ENCODE peak calls at places on chromosomes 16 and 17, in five cellular contexts. U is mucosa of descending colon, M is uterus, P is adipocyte, V is pancreas. X is an unnamed sample.

GRCh38 chr16:48383877-48384304 is 1.3 kb downstream of the SIAH1 start:
- DNase-seq in P (no peak), V (no peak), M (no peak), U (no peak), X (no peak)

GRCh38 chr17:31687505-31688126 is 171.4 kb downstream of the COPRS start:
- DNase-seq in M (no peak), U (no peak), P (no peak), V (no peak), X (no peak)

GRCh38 chr16:73713817-73714495 is 582.7 kb upstream of the PSMD7 start:
- DNase-seq in V (no peak), U (peak; percentile 45), P (peak; percentile 26), M (no peak), X (no peak)

GRCh38 chr16:27239906-27240655 is 28.5 kb downstream of the NSMCE1 start:
- DNase-seq in P (no peak), U (no peak), M (peak; percentile 12), V (no peak), X (no peak)

GRCh38 chr16:12511308-12511707 is 292.4 kb downstream of the CPPED1 start:
- DNase-seq in V (no peak), M (no peak), P (no peak), U (no peak), X (no peak)

GRCh38 chr17:30869005-30869404 is 37.0 kb downstream of the TEFM start:
- DNase-seq in V (no peak), U (no peak), M (no peak), P (no peak), X (no peak)

GRCh38 chr17:66724581-66725341 is 110.2 kb upstream of the CACNG5 start:
- DNase-seq in U (peak; percentile 29), M (no peak), P (peak; percentile 76), V (no peak), X (no peak)

GRCh38 chr17:27845264-27846041 is 45.1 kb upstream of the NOS2 start:
- DNase-seq in V (no peak), U (no peak), P (no peak), M (no peak), X (no peak)

GRCh38 chr17:28760987-28761562 is 17.3 kb downstream of the TRAF4 start:
- DNase-seq in M (peak; percentile 36), P (peak; percentile 46), V (peak; percentile 73), U (peak; percentile 69), X (no peak)

GRCh38 chr16:68444058-68444657 is 4.2 kb downstream of the SMPD3 start:
- DNase-seq in V (peak; percentile 73), P (peak; percentile 54), U (peak; percentile 69), M (no peak), X (peak; percentile 22)

GRCh38 chr16:89506791-89507191 is 1.4 kb upstream of the SPG7 start:
- DNase-seq in M (no peak), P (no peak), U (peak; percentile 44), V (no peak), X (no peak)

GRCh38 chr17:77869041-77869595 is 89.4 kb upstream of the TNRC6C start:
- DNase-seq in U (no peak), M (no peak), V (peak; percentile 20), P (no peak), X (no peak)

GRCh38 chr16:14377326-14377725 is 252.7 kb downstream of the PARN start:
- DNase-seq in U (no peak), M (no peak), P (peak; percentile 50), V (no peak), X (no peak)

GRCh38 chr17:80951121-80952090 is 40.2 kb upstream of the CHMP6 start:
- DNase-seq in M (no peak), U (no peak), V (no peak), P (no peak), X (no peak)

GRCh38 chr16:89547291-89547690 is 13.2 kb upstream of the RPL13 start:
- DNase-seq in V (no peak), U (no peak), P (no peak), M (no peak), X (no peak)

GRCh38 chr17:35170968-35171771 is 23.0 kb downstream of the SLC35G3 start:
- DNase-seq in V (no peak), M (no peak), P (peak; percentile 79), U (no peak), X (no peak)

GRCh38 chr16:7227193-7227825 is 105.3 kb upstream of the RBFOX1 start:
- DNase-seq in P (no peak), U (no peak), V (no peak), M (no peak), X (no peak)

GRCh38 chr17:52209507-52209906 is 51.0 kb upstream of the CA10 start:
- DNase-seq in P (no peak), U (no peak), M (no peak), V (no peak), X (no peak)

DNA sequence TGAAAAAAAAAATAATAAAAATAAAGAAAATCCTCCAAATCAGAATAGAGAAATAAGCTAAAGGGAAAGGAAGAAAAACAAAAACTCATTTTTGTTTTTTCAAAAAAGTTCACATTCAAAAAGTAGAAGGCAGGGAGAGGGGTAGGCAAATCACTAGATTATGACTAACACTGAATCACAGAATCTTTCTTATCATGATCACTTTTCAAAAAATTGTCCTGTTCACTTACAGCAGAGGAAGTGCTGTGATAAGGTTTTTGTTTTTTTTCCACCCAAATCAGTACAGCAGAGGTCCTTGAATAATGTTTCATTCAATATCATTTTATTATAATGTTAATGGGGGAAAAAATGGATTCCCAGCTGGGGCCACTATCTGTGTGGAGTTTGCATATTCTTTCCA is 106.4 kb downstream of the CA4 start:
- DNase-seq in U (no peak), P (no peak), M (no peak), V (no peak), X (no peak)
- H3K36me3 ChIP-seq in U (no peaks in the 10 kb centered on the region), P (peaks cover 66% of the 10 kb centered on the region), M (no peaks in the 10 kb centered on the region), V (no peaks in the 10 kb centered on the region), X (no peaks in the 10 kb centered on the region)

DNA sequence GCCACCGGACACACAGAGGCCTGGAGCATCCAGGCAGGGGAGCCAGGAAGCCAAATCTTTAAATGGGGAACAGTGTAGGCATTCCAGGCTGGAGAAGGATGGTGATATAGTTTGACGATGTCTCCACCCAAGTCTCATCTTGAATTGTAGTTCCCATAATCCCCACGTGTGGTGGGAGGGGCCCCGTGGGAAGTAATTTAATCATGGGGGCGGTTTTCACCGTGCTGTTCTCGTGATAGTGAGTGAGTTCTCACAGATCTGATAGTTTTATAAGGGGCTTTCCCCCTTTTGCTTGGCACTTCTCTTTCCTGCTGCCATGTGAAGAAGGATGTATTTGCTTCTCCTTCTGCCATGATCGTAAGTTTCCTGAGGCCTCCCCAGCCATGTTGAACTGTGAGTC is 28.8 kb downstream of the GINS3 start:
- DNase-seq in V (no peak), P (no peak), M (no peak), U (no peak), X (no peak)
- H3K36me3 ChIP-seq in V (no peaks in the 10 kb centered on the region), P (no peaks in the 10 kb centered on the region), M (no peaks in the 10 kb centered on the region), U (no peaks in the 10 kb centered on the region), X (no peaks in the 10 kb centered on the region)

DNA sequence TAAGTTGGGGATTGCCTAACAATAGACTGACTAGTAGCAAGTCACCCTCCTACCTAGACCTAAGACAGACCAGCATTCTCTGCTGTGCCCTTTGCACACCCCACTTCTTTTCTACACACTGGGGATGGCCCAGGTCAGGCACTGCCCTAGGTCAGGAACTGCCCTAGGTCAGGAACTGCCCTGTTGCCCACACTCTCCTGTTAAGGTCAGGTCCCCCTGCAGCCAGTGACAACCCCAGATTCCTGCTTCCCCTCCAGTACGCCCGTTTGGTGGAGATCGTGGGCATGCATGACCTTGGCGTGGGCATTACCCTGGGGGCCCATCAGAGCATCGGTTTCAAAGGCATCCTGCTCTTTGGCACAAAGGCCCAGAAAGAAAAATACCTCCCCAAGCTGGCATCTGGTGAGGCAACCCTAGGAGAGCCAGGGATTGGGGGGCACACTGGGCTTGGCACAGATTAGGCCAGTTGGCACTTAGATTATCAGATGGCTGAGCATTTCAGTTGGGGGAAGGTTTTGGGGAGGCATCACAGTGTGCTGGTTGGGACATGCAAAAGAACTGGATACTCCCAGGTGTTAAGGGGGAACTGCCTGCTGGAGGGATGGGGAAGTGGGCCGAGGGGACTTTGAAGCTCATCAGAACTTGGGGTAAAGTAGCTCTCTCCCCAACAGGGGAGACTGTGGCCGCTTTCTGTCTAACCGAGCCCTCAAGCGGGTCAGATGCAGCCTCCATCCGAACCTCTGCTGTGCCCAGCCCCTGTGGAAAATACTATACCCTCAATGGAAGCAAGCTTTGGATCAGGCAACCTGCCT is 1.7 kb downstream of the ACADVL start:
- DNase-seq in M (peak; percentile 18), P (no peak), U (peak; percentile 27), V (no peak), X (no peak)
- H3K36me3 ChIP-seq in M (no peaks in the 10 kb centered on the region), P (peaks cover 47% of the 10 kb centered on the region), U (peaks cover 8% of the 10 kb centered on the region), V (peaks cover 11% of the 10 kb centered on the region), X (peaks cover 34% of the 10 kb centered on the region)

GRCh38 chr17:18251204-18251603 is 7.3 kb downstream of the FLII start:
- DNase-seq in P (no peak), V (no peak), U (no peak), M (no peak), X (no peak)
- H3K36me3 ChIP-seq in P (peaks cover 89% of the 10 kb centered on the region), V (peaks cover 8% of the 10 kb centered on the region), U (peaks cover 3% of the 10 kb centered on the region), M (no peaks in the 10 kb centered on the region), X (peaks cover 43% of the 10 kb centered on the region)

GRCh38 chr17:12995106-12995895 is 22.5 kb downstream of the ELAC2 start:
- DNase-seq in P (no peak), V (no peak), M (no peak), U (no peak), X (no peak)
- H3K36me3 ChIP-seq in P (peaks cover 100% of the 10 kb centered on the region), V (peaks cover 10% of the 10 kb centered on the region), M (no peaks in the 10 kb centered on the region), U (peaks cover 41% of the 10 kb centered on the region), X (peaks cover 71% of the 10 kb centered on the region)

DNA sequence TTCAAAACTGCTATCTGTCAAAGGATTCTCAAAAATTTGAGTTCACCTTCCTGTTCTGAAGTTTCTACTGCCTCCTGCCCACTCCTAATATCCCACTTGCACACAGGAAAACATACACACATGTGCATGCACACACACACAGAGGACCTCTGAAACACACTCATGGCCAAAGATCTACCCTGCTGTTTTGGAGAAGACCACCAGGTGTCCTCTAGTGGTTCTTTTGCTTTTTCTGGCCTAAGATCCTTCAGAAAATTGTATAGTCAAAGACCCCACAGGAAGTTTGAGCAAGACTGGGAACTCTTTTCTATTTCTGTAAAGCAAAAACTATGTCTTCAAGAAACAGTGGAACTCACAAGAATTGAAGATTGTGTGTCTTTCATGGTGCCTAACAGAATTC is 90.2 kb downstream of the CDH8 start:
- DNase-seq in M (no peak), U (no peak), V (no peak), P (no peak), X (no peak)
- H3K36me3 ChIP-seq in M (no peaks in the 10 kb centered on the region), U (no peaks in the 10 kb centered on the region), V (no peaks in the 10 kb centered on the region), P (no peaks in the 10 kb centered on the region), X (no peaks in the 10 kb centered on the region)

GRCh38 chr17:45106582-45106981 is 25.7 kb downstream of the PLCD3 start:
- DNase-seq in U (no peak), V (no peak), M (no peak), P (no peak), X (no peak)
- H3K36me3 ChIP-seq in U (peaks cover 17% of the 10 kb centered on the region), V (no peaks in the 10 kb centered on the region), M (no peaks in the 10 kb centered on the region), P (peaks cover 75% of the 10 kb centered on the region), X (peaks cover 54% of the 10 kb centered on the region)